ENCODE peak calls at places on chromosomes 13 and 19, in ten cellular contexts. One of them, this sample, is unnamed.

GRCh38 chr19:7815325-7815724 is 14.7 kb upstream of the EVI5L start:
- DNase-seq in activated CD4-positive, alpha-beta T cell treated with anti-CD3 and anti-CD28 coated beads, Interleukin-2, amount 50 U/mL, for 48 hours: no peak
- DNase-seq in AG08395: no peak
- DNase-seq in PC-3: no peak
- DNase-seq in cardiac muscle cell: no peak
- DNase-seq in central memory CD4-positive, alpha-beta T cell: peak; percentile 18
- DNase-seq in RPMI8226: peak; percentile 13
- DNase-seq in hepatic stellate cell: no peak
- DNase-seq in NCI-H1092: no peak
- DNase-seq in activated naive CD8-positive, alpha-beta T cell treated with anti-CD3 and anti-CD28 coated beads for 36 hours: peak; percentile 16
- DNase-seq in this sample: no peak

GRCh38 chr13:46354143-46355087 is 32.6 kb downstream of the RUBCNL start:
- DNase-seq in activated CD4-positive, alpha-beta T cell treated with anti-CD3 and anti-CD28 coated beads, Interleukin-2, amount 50 U/mL, for 48 hours: peak; percentile 50
- DNase-seq in AG08395: peak; percentile 91
- DNase-seq in PC-3: peak; percentile 92
- DNase-seq in cardiac muscle cell: no peak
- DNase-seq in central memory CD4-positive, alpha-beta T cell: no peak
- DNase-seq in RPMI8226: no peak
- DNase-seq in hepatic stellate cell: peak; percentile 83
- DNase-seq in NCI-H1092: no peak
- DNase-seq in activated naive CD8-positive, alpha-beta T cell treated with anti-CD3 and anti-CD28 coated beads for 36 hours: peak; percentile 36
- DNase-seq in this sample: peak; percentile 79

GRCh38 chr13:113651511-113652403 is 6.2 kb downstream of the ATP4B start:
- DNase-seq in activated CD4-positive, alpha-beta T cell treated with anti-CD3 and anti-CD28 coated beads, Interleukin-2, amount 50 U/mL, for 48 hours: no peak
- DNase-seq in AG08395: no peak
- DNase-seq in PC-3: no peak
- DNase-seq in cardiac muscle cell: no peak
- DNase-seq in central memory CD4-positive, alpha-beta T cell: no peak
- DNase-seq in RPMI8226: no peak
- DNase-seq in hepatic stellate cell: no peak
- DNase-seq in NCI-H1092: no peak
- DNase-seq in activated naive CD8-positive, alpha-beta T cell treated with anti-CD3 and anti-CD28 coated beads for 36 hours: no peak
- DNase-seq in this sample: no peak

GRCh38 chr19:16143399-16144215 is at the start of gene HSH2D:
- DNase-seq in activated CD4-positive, alpha-beta T cell treated with anti-CD3 and anti-CD28 coated beads, Interleukin-2, amount 50 U/mL, for 48 hours: peak; percentile 82
- DNase-seq in AG08395: no peak
- DNase-seq in PC-3: peak; percentile 93
- DNase-seq in cardiac muscle cell: no peak
- DNase-seq in central memory CD4-positive, alpha-beta T cell: peak; percentile 75
- DNase-seq in RPMI8226: peak; percentile 99
- DNase-seq in hepatic stellate cell: no peak
- DNase-seq in NCI-H1092: no peak
- DNase-seq in activated naive CD8-positive, alpha-beta T cell treated with anti-CD3 and anti-CD28 coated beads for 36 hours: peak; percentile 83
- DNase-seq in this sample: no peak

GRCh38 chr13:36163809-36164308 is 32.7 kb upstream of the DCLK1 start:
- DNase-seq in activated CD4-positive, alpha-beta T cell treated with anti-CD3 and anti-CD28 coated beads, Interleukin-2, amount 50 U/mL, for 48 hours: no peak
- DNase-seq in AG08395: no peak
- DNase-seq in PC-3: peak; percentile 18
- DNase-seq in cardiac muscle cell: peak; percentile 57
- DNase-seq in central memory CD4-positive, alpha-beta T cell: no peak
- DNase-seq in RPMI8226: no peak
- DNase-seq in hepatic stellate cell: peak; percentile 43
- DNase-seq in NCI-H1092: peak; percentile 83
- DNase-seq in activated naive CD8-positive, alpha-beta T cell treated with anti-CD3 and anti-CD28 coated beads for 36 hours: no peak
- DNase-seq in this sample: no peak

GRCh38 chr13:85367887-85368286 is 431.3 kb downstream of the SLITRK6 start:
- DNase-seq in activated CD4-positive, alpha-beta T cell treated with anti-CD3 and anti-CD28 coated beads, Interleukin-2, amount 50 U/mL, for 48 hours: no peak
- DNase-seq in AG08395: no peak
- DNase-seq in PC-3: no peak
- DNase-seq in cardiac muscle cell: no peak
- DNase-seq in central memory CD4-positive, alpha-beta T cell: no peak
- DNase-seq in RPMI8226: no peak
- DNase-seq in hepatic stellate cell: no peak
- DNase-seq in NCI-H1092: no peak
- DNase-seq in activated naive CD8-positive, alpha-beta T cell treated with anti-CD3 and anti-CD28 coated beads for 36 hours: no peak
- DNase-seq in this sample: no peak

GRCh38 chr13:31477961-31478360 is 261.4 kb upstream of the RXFP2 start:
- DNase-seq in activated CD4-positive, alpha-beta T cell treated with anti-CD3 and anti-CD28 coated beads, Interleukin-2, amount 50 U/mL, for 48 hours: no peak
- DNase-seq in AG08395: peak; percentile 55
- DNase-seq in PC-3: no peak
- DNase-seq in cardiac muscle cell: no peak
- DNase-seq in central memory CD4-positive, alpha-beta T cell: no peak
- DNase-seq in RPMI8226: no peak
- DNase-seq in hepatic stellate cell: peak; percentile 31
- DNase-seq in NCI-H1092: no peak
- DNase-seq in activated naive CD8-positive, alpha-beta T cell treated with anti-CD3 and anti-CD28 coated beads for 36 hours: no peak
- DNase-seq in this sample: no peak

GRCh38 chr13:63842102-63842501 is 2426.5 kb upstream of the PCDH20 start:
- DNase-seq in activated CD4-positive, alpha-beta T cell treated with anti-CD3 and anti-CD28 coated beads, Interleukin-2, amount 50 U/mL, for 48 hours: no peak
- DNase-seq in AG08395: no peak
- DNase-seq in PC-3: no peak
- DNase-seq in cardiac muscle cell: no peak
- DNase-seq in central memory CD4-positive, alpha-beta T cell: no peak
- DNase-seq in RPMI8226: no peak
- DNase-seq in hepatic stellate cell: no peak
- DNase-seq in NCI-H1092: no peak
- DNase-seq in activated naive CD8-positive, alpha-beta T cell treated with anti-CD3 and anti-CD28 coated beads for 36 hours: no peak
- DNase-seq in this sample: no peak

GRCh38 chr19:6042776-6043726 is 65.1 kb upstream of the RANBP3 start:
- DNase-seq in activated CD4-positive, alpha-beta T cell treated with anti-CD3 and anti-CD28 coated beads, Interleukin-2, amount 50 U/mL, for 48 hours: no peak
- DNase-seq in AG08395: no peak
- DNase-seq in PC-3: no peak
- DNase-seq in cardiac muscle cell: no peak
- DNase-seq in central memory CD4-positive, alpha-beta T cell: no peak
- DNase-seq in RPMI8226: no peak
- DNase-seq in hepatic stellate cell: no peak
- DNase-seq in NCI-H1092: no peak
- DNase-seq in activated naive CD8-positive, alpha-beta T cell treated with anti-CD3 and anti-CD28 coated beads for 36 hours: no peak
- DNase-seq in this sample: no peak

GRCh38 chr19:15517778-15518177 is 9.5 kb downstream of the CYP4F22 start:
- DNase-seq in activated CD4-positive, alpha-beta T cell treated with anti-CD3 and anti-CD28 coated beads, Interleukin-2, amount 50 U/mL, for 48 hours: no peak
- DNase-seq in AG08395: no peak
- DNase-seq in PC-3: no peak
- DNase-seq in cardiac muscle cell: no peak
- DNase-seq in central memory CD4-positive, alpha-beta T cell: no peak
- DNase-seq in RPMI8226: no peak
- DNase-seq in hepatic stellate cell: no peak
- DNase-seq in NCI-H1092: no peak
- DNase-seq in activated naive CD8-positive, alpha-beta T cell treated with anti-CD3 and anti-CD28 coated beads for 36 hours: no peak
- DNase-seq in this sample: no peak

GRCh38 chr19:43699506-43700367 is 16.1 kb upstream of the IRGC start:
- DNase-seq in activated CD4-positive, alpha-beta T cell treated with anti-CD3 and anti-CD28 coated beads, Interleukin-2, amount 50 U/mL, for 48 hours: peak; percentile 8
- DNase-seq in AG08395: no peak
- DNase-seq in PC-3: no peak
- DNase-seq in cardiac muscle cell: peak; percentile 48
- DNase-seq in central memory CD4-positive, alpha-beta T cell: no peak
- DNase-seq in RPMI8226: peak; percentile 25
- DNase-seq in hepatic stellate cell: no peak
- DNase-seq in NCI-H1092: no peak
- DNase-seq in activated naive CD8-positive, alpha-beta T cell treated with anti-CD3 and anti-CD28 coated beads for 36 hours: no peak
- DNase-seq in this sample: no peak

GRCh38 chr19:55080121-55080914 is 4.6 kb downstream of the EPS8L1 start:
- DNase-seq in activated CD4-positive, alpha-beta T cell treated with anti-CD3 and anti-CD28 coated beads, Interleukin-2, amount 50 U/mL, for 48 hours: peak; percentile 72
- DNase-seq in AG08395: peak; percentile 79
- DNase-seq in PC-3: no peak
- DNase-seq in cardiac muscle cell: peak; percentile 75
- DNase-seq in central memory CD4-positive, alpha-beta T cell: peak; percentile 33
- DNase-seq in RPMI8226: peak; percentile 85
- DNase-seq in hepatic stellate cell: peak; percentile 84
- DNase-seq in NCI-H1092: peak; percentile 58
- DNase-seq in activated naive CD8-positive, alpha-beta T cell treated with anti-CD3 and anti-CD28 coated beads for 36 hours: peak; percentile 69
- DNase-seq in this sample: peak; percentile 92

GRCh38 chr19:18112989-18113478 is 15.5 kb downstream of the MAST3 start:
- DNase-seq in activated CD4-positive, alpha-beta T cell treated with anti-CD3 and anti-CD28 coated beads, Interleukin-2, amount 50 U/mL, for 48 hours: peak; percentile 90
- DNase-seq in AG08395: peak; percentile 86
- DNase-seq in PC-3: peak; percentile 83
- DNase-seq in cardiac muscle cell: peak; percentile 89
- DNase-seq in central memory CD4-positive, alpha-beta T cell: peak; percentile 57
- DNase-seq in RPMI8226: peak; percentile 84
- DNase-seq in hepatic stellate cell: peak; percentile 89
- DNase-seq in NCI-H1092: peak; percentile 60
- DNase-seq in activated naive CD8-positive, alpha-beta T cell treated with anti-CD3 and anti-CD28 coated beads for 36 hours: peak; percentile 77
- DNase-seq in this sample: peak; percentile 82

GRCh38 chr13:34162545-34162936 is 344.6 kb downstream of the RFC3 start:
- DNase-seq in activated CD4-positive, alpha-beta T cell treated with anti-CD3 and anti-CD28 coated beads, Interleukin-2, amount 50 U/mL, for 48 hours: no peak
- DNase-seq in AG08395: peak; percentile 43
- DNase-seq in PC-3: no peak
- DNase-seq in cardiac muscle cell: no peak
- DNase-seq in central memory CD4-positive, alpha-beta T cell: no peak
- DNase-seq in RPMI8226: no peak
- DNase-seq in hepatic stellate cell: no peak
- DNase-seq in NCI-H1092: no peak
- DNase-seq in activated naive CD8-positive, alpha-beta T cell treated with anti-CD3 and anti-CD28 coated beads for 36 hours: no peak
- DNase-seq in this sample: no peak

GRCh38 chr19:4814625-4815425 is 16.7 kb downstream of the TICAM1 start:
- DNase-seq in activated CD4-positive, alpha-beta T cell treated with anti-CD3 and anti-CD28 coated beads, Interleukin-2, amount 50 U/mL, for 48 hours: no peak
- DNase-seq in AG08395: peak; percentile 31
- DNase-seq in PC-3: no peak
- DNase-seq in cardiac muscle cell: no peak
- DNase-seq in central memory CD4-positive, alpha-beta T cell: no peak
- DNase-seq in RPMI8226: no peak
- DNase-seq in hepatic stellate cell: no peak
- DNase-seq in NCI-H1092: no peak
- DNase-seq in activated naive CD8-positive, alpha-beta T cell treated with anti-CD3 and anti-CD28 coated beads for 36 hours: no peak
- DNase-seq in this sample: no peak

GRCh38 chr13:49374585-49375290 is 69.1 kb downstream of the CAB39L start:
- DNase-seq in activated CD4-positive, alpha-beta T cell treated with anti-CD3 and anti-CD28 coated beads, Interleukin-2, amount 50 U/mL, for 48 hours: no peak
- DNase-seq in AG08395: peak; percentile 45
- DNase-seq in PC-3: peak; percentile 84
- DNase-seq in cardiac muscle cell: no peak
- DNase-seq in central memory CD4-positive, alpha-beta T cell: no peak
- DNase-seq in RPMI8226: no peak
- DNase-seq in hepatic stellate cell: peak; percentile 45
- DNase-seq in NCI-H1092: no peak
- DNase-seq in activated naive CD8-positive, alpha-beta T cell treated with anti-CD3 and anti-CD28 coated beads for 36 hours: no peak
- DNase-seq in this sample: peak; percentile 76

GRCh38 chr13:41099986-41100385 is 32.6 kb downstream of the KBTBD6 start:
- DNase-seq in activated CD4-positive, alpha-beta T cell treated with anti-CD3 and anti-CD28 coated beads, Interleukin-2, amount 50 U/mL, for 48 hours: no peak
- DNase-seq in AG08395: no peak
- DNase-seq in PC-3: no peak
- DNase-seq in cardiac muscle cell: no peak
- DNase-seq in central memory CD4-positive, alpha-beta T cell: no peak
- DNase-seq in RPMI8226: no peak
- DNase-seq in hepatic stellate cell: no peak
- DNase-seq in NCI-H1092: no peak
- DNase-seq in activated naive CD8-positive, alpha-beta T cell treated with anti-CD3 and anti-CD28 coated beads for 36 hours: no peak
- DNase-seq in this sample: no peak

GRCh38 chr13:88802886-88803285 is 1131.7 kb downstream of the SLITRK5 start:
- DNase-seq in activated CD4-positive, alpha-beta T cell treated with anti-CD3 and anti-CD28 coated beads, Interleukin-2, amount 50 U/mL, for 48 hours: no peak
- DNase-seq in AG08395: no peak
- DNase-seq in PC-3: peak; percentile 2
- DNase-seq in cardiac muscle cell: no peak
- DNase-seq in central memory CD4-positive, alpha-beta T cell: no peak
- DNase-seq in RPMI8226: no peak
- DNase-seq in hepatic stellate cell: no peak
- DNase-seq in NCI-H1092: no peak
- DNase-seq in activated naive CD8-positive, alpha-beta T cell treated with anti-CD3 and anti-CD28 coated beads for 36 hours: no peak
- DNase-seq in this sample: no peak

GRCh38 chr19:57267294-57267693 is 13.0 kb upstream of the ZNF460 start:
- DNase-seq in activated CD4-positive, alpha-beta T cell treated with anti-CD3 and anti-CD28 coated beads, Interleukin-2, amount 50 U/mL, for 48 hours: no peak
- DNase-seq in AG08395: no peak
- DNase-seq in PC-3: peak; percentile 41
- DNase-seq in cardiac muscle cell: no peak
- DNase-seq in central memory CD4-positive, alpha-beta T cell: no peak
- DNase-seq in RPMI8226: no peak
- DNase-seq in hepatic stellate cell: no peak
- DNase-seq in NCI-H1092: no peak
- DNase-seq in activated naive CD8-positive, alpha-beta T cell treated with anti-CD3 and anti-CD28 coated beads for 36 hours: no peak
- DNase-seq in this sample: no peak

GRCh38 chr19:34844254-34844653 is 71.2 kb upstream of the ZNF599 start:
- DNase-seq in activated CD4-positive, alpha-beta T cell treated with anti-CD3 and anti-CD28 coated beads, Interleukin-2, amount 50 U/mL, for 48 hours: no peak
- DNase-seq in AG08395: no peak
- DNase-seq in PC-3: no peak
- DNase-seq in cardiac muscle cell: no peak
- DNase-seq in central memory CD4-positive, alpha-beta T cell: no peak
- DNase-seq in RPMI8226: no peak
- DNase-seq in hepatic stellate cell: no peak
- DNase-seq in NCI-H1092: no peak
- DNase-seq in activated naive CD8-positive, alpha-beta T cell treated with anti-CD3 and anti-CD28 coated beads for 36 hours: no peak
- DNase-seq in this sample: no peak

GRCh38 chr13:20993661-20994440 is 67.5 kb downstream of the LATS2 start:
- DNase-seq in activated CD4-positive, alpha-beta T cell treated with anti-CD3 and anti-CD28 coated beads, Interleukin-2, amount 50 U/mL, for 48 hours: no peak
- DNase-seq in AG08395: peak; percentile 61
- DNase-seq in PC-3: no peak
- DNase-seq in cardiac muscle cell: no peak
- DNase-seq in central memory CD4-positive, alpha-beta T cell: no peak
- DNase-seq in RPMI8226: no peak
- DNase-seq in hepatic stellate cell: no peak
- DNase-seq in NCI-H1092: no peak
- DNase-seq in activated naive CD8-positive, alpha-beta T cell treated with anti-CD3 and anti-CD28 coated beads for 36 hours: no peak
- DNase-seq in this sample: no peak

GRCh38 chr13:51006067-51006800 is 96.6 kb downstream of the RNASEH2B start:
- DNase-seq in activated CD4-positive, alpha-beta T cell treated with anti-CD3 and anti-CD28 coated beads, Interleukin-2, amount 50 U/mL, for 48 hours: no peak
- DNase-seq in AG08395: peak; percentile 80
- DNase-seq in PC-3: no peak
- DNase-seq in cardiac muscle cell: no peak
- DNase-seq in central memory CD4-positive, alpha-beta T cell: no peak
- DNase-seq in RPMI8226: no peak
- DNase-seq in hepatic stellate cell: no peak
- DNase-seq in NCI-H1092: no peak
- DNase-seq in activated naive CD8-positive, alpha-beta T cell treated with anti-CD3 and anti-CD28 coated beads for 36 hours: no peak
- DNase-seq in this sample: no peak

GRCh38 chr13:40485611-40486517 is 180.6 kb downstream of the FOXO1 start:
- DNase-seq in activated CD4-positive, alpha-beta T cell treated with anti-CD3 and anti-CD28 coated beads, Interleukin-2, amount 50 U/mL, for 48 hours: peak; percentile 69
- DNase-seq in AG08395: no peak
- DNase-seq in PC-3: no peak
- DNase-seq in cardiac muscle cell: no peak
- DNase-seq in central memory CD4-positive, alpha-beta T cell: peak; percentile 91
- DNase-seq in RPMI8226: no peak
- DNase-seq in hepatic stellate cell: no peak
- DNase-seq in NCI-H1092: no peak
- DNase-seq in activated naive CD8-positive, alpha-beta T cell treated with anti-CD3 and anti-CD28 coated beads for 36 hours: peak; percentile 76
- DNase-seq in this sample: no peak

GRCh38 chr19:58218899-58219298 is 9.8 kb upstream of the ZNF544 start:
- DNase-seq in activated CD4-positive, alpha-beta T cell treated with anti-CD3 and anti-CD28 coated beads, Interleukin-2, amount 50 U/mL, for 48 hours: peak; percentile 36
- DNase-seq in AG08395: no peak
- DNase-seq in PC-3: peak; percentile 40
- DNase-seq in cardiac muscle cell: peak; percentile 18
- DNase-seq in central memory CD4-positive, alpha-beta T cell: peak; percentile 9
- DNase-seq in RPMI8226: peak; percentile 66
- DNase-seq in hepatic stellate cell: no peak
- DNase-seq in NCI-H1092: no peak
- DNase-seq in activated naive CD8-positive, alpha-beta T cell treated with anti-CD3 and anti-CD28 coated beads for 36 hours: peak; percentile 26
- DNase-seq in this sample: peak; percentile 77

This sample was measured in RKO.